ENCODE peak calls at places on chromosomes 5 and 9, in seven cellular contexts. L, Z, D, Q, A, H and O are unnamed samples.

GRCh38 chr9:92276223-92277007 is 17.1 kb downstream of the IARS1 start:
- DNase-seq in D (no peak), L (peak), Q (no peak), H (no peak), A (no peak), Z (no peak), O (no peak)

GRCh38 chr5:77138981-77139380 is 51.9 kb upstream of the ZBED3 start:
- DNase-seq in D (peak), L (no peak), Q (no peak), A (no peak), H (peak), Z (no peak), O (no peak)

GRCh38 chr5:74954919-74955318 is 88.7 kb upstream of the FAM169A start:
- DNase-seq in Q (no peak), L (no peak), Z (no peak), A (peak), D (peak), H (no peak), O (no peak)

GRCh38 chr5:1540831-1541661 is 17.3 kb upstream of the LPCAT1 start:
- DNase-seq in Z (no peak), H (no peak), D (no peak), A (no peak), Q (no peak), L (no peak), O (peak)

GRCh38 chr9:133706651-133707050 is 31.5 kb downstream of the SARDH start:
- DNase-seq in Z (no peak), L (no peak), Q (peak), A (no peak), H (no peak), D (peak), O (no peak)

GRCh38 chr9:113886003-113886324 is 9.9 kb downstream of the ZNF618 start:
- DNase-seq in D (peak), L (no peak), H (no peak), Q (no peak), Z (no peak), A (no peak), O (peak)

GRCh38 chr5:52787600-52788504 is at the start of the genes ITGA1 and PELO:
- DNase-seq in Q (peak), A (peak), Z (peak), D (peak), H (peak), L (peak), O (peak)

GRCh38 chr5:77175235-77175634 is 35.2 kb upstream of the PDE8B start:
- DNase-seq in A (no peak), D (no peak), Z (no peak), Q (no peak), L (no peak), H (no peak), O (no peak)

GRCh38 chr5:172505840-172506638 is 51.7 kb upstream of the SH3PXD2B start:
- DNase-seq in H (no peak), L (peak), A (no peak), Q (no peak), Z (no peak), D (no peak), O (peak)

GRCh38 chr5:156394642-156395393 is 67.9 kb downstream of the SGCD start:
- DNase-seq in L (no peak), Q (no peak), D (peak), A (no peak), Z (no peak), H (peak), O (no peak)

GRCh38 chr9:89532478-89532877 is 34.6 kb upstream of the SEMA4D start:
- DNase-seq in D (no peak), H (no peak), L (no peak), A (peak), Q (no peak), Z (no peak), O (no peak)

GRCh38 chr9:91089405-91090131 is 272.1 kb downstream of the AUH start:
- DNase-seq in A (peak), Z (no peak), L (no peak), D (peak), H (no peak), Q (no peak), O (no peak)

GRCh38 chr5:157252741-157253465 is 13.0 kb upstream of the CYFIP2 start:
- DNase-seq in A (no peak), H (no peak), Z (peak), D (no peak), Q (no peak), L (no peak), O (no peak)

GRCh38 chr5:91384671-91385430 is 1.7 kb upstream of the ARRDC3 start:
- DNase-seq in A (peak), L (peak), Z (peak), D (peak), Q (no peak), H (peak), O (no peak)

GRCh38 chr5:91383027-91383955 is at the start of gene ARRDC3:
- DNase-seq in D (peak), H (peak), A (peak), Q (peak), Z (peak), L (peak), O (peak)

GRCh38 chr5:91381774-91382492 is 1.2 kb downstream of the ARRDC3 start:
- DNase-seq in Z (peak), L (peak), H (peak), Q (peak), D (peak), A (peak), O (peak)

GRCh38 chr5:91382530-91383026 is 539 bp downstream of the ARRDC3 start:
- DNase-seq in Z (peak), L (no peak), D (peak), H (peak), A (peak), Q (peak), O (no peak)

DNA sequence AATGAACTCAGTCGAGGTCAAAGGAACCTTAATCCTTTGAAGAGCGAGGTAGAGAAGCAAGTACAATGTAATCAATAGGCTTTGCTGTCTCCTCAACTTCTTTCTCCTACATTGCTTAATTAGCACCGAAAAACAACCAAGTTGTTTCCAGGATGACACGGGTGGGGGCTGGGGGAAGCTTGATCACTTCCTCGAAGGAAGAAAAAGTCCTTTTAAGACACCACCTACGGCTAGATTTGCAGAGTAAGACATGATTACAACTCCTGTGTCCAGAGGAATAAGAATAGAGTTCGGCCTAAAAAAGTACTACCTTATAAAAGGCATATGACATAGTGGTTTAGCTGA is 811 bp upstream of the ARRDC3 start:
- DNase-seq in H (peak), A (peak), L (peak), Q (peak), D (no peak), Z (no peak), O (no peak)
- TF ChIP-seq CTCF in H (no peak), A (no peak), L (no peak), Q (no peak), D (no peak), Z (no peak), O (no peak)

GRCh38 chr5:8828596-8829321 is 717.1 kb downstream of the SEMA5A start:
- DNase-seq in L (no peak), A (no peak), H (no peak), Q (no peak), D (no peak), Z (no peak), O (no peak)
- TF ChIP-seq CTCF in L (no peak), A (no peak), H (no peak), Q (no peak), D (no peak), Z (no peak), O (no peak)

DNA sequence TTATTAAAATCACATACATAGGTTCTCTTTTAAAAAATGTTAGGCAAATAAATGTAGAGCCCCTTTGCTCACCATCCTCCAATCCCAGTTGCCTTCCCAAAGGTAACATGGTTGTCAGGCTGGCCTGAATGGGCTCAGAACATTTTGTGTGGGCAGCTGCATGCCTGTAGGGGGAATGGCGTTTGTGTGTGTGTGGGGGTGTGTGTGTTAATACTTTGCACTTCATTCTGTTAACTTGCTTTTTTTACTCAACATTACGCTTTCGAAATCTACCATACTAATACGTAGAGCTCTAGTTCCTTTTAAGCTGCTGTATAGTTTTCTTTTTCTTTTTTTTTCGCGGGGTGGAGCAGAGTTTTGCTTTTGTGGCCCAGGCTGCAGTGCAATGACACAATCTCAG is 14.0 kb downstream of the MYOZ3 start:
- DNase-seq in H (no peak), A (no peak), Z (no peak), Q (no peak), D (no peak), L (no peak), O (no peak)
- TF ChIP-seq CTCF in H (no peak), A (no peak), Z (no peak), Q (no peak), D (no peak), L (no peak), O (no peak)

GRCh38 chr5:113043491-113043931 is 66.9 kb downstream of the DCP2 start:
- DNase-seq in L (peak), Z (no peak), H (no peak), D (peak), Q (peak), A (peak), O (peak)
- TF ChIP-seq CTCF in L (no peak), Z (peak), H (peak), D (peak), Q (peak), A (peak), O (peak)